ENCODE peak calls at places on chromosomes 11 and 22, in seven cellular contexts. N, X, E, Z, L, T and O are unnamed samples.

GRCh38 chr11:50423208-50423607 is 390.5 kb downstream of the OR4C45 start:
- DNase-seq in N (no peak), X (no peak), E (no peak), Z (no peak), L (no peak), T (no peak), O (no peak)

GRCh38 chr11:36253238-36253637 is 36.0 kb downstream of the COMMD9 start:
- DNase-seq in N (no peak), X (no peak), E (no peak), Z (no peak), L (no peak), T (no peak), O (no peak)

GRCh38 chr22:38267086-38267485 is 5.7 kb downstream of the TMEM184B start:
- DNase-seq in N (no peak), X (no peak), E (no peak), Z (no peak), L (no peak), T (peak), O (no peak)

GRCh38 chr11:2194877-2195755 is 23.5 kb upstream of the TH start:
- DNase-seq in N (no peak), X (peak), E (no peak), Z (no peak), L (no peak), T (peak), O (peak)

GRCh38 chr11:27317751-27318150 is 45.3 kb downstream of the CCDC34 start:
- DNase-seq in N (no peak), X (no peak), E (no peak), Z (no peak), L (peak), T (peak), O (no peak)

GRCh38 chr11:115279831-115280761 is 224.1 kb downstream of the CADM1 start:
- DNase-seq in N (no peak), X (no peak), E (no peak), Z (no peak), L (no peak), T (peak), O (no peak)

GRCh38 chr11:1228921-1229451 is 6.1 kb downstream of the MUC5B start:
- DNase-seq in N (no peak), X (peak), E (peak), Z (no peak), L (no peak), T (no peak), O (no peak)

GRCh38 chr11:96229354-96229973 is 113.5 kb downstream of the MAML2 start:
- DNase-seq in N (no peak), X (no peak), E (no peak), Z (no peak), L (no peak), T (no peak), O (no peak)

GRCh38 chr11:123235117-123235686 is 40.2 kb upstream of the CLMP start:
- DNase-seq in N (peak), X (peak), E (no peak), Z (no peak), L (peak), T (no peak), O (no peak)
- TF ChIP-seq CTCF in N (peak), X (peak), E (peak), Z (peak), L (peak), T (peak), O (peak)

GRCh38 chr22:28883917-28884753 is 763 bp downstream of the ZNRF3 start:
- DNase-seq in N (peak), X (peak), E (peak), Z (no peak), L (peak), T (peak), O (peak)
- TF ChIP-seq CTCF in N (no peak), X (no peak), E (peak), Z (no peak), L (peak), T (peak), O (peak)

GRCh38 chr11:65652511-65653228 is 10.0 kb downstream of the RELA start:
- DNase-seq in N (peak), X (peak), E (peak), Z (peak), L (peak), T (peak), O (peak)
- TF ChIP-seq CTCF in N (no peak), X (no peak), E (no peak), Z (no peak), L (no peak), T (no peak), O (no peak)

DNA sequence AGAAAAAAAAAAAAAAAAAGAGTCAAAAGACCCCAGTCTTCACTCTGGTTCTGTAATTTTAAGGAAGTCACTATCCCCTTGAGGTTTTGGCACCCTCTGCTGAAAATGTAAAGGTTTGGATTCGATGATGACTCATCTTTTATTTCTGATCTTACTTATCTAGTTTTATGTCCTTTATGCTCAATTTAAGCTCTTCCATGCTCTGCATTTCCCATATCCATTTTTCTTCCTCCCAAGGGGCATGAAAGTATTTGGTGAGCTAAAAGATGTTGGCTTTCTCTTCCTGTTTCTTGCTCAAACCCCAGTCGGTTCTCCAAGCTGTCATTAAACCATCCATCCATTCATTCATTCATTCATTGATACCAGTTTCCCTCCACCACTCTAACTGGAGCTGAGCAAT is 61.0 kb upstream of the CDON start:
- DNase-seq in N (no peak), X (no peak), E (no peak), Z (no peak), L (no peak), T (no peak), O (no peak)
- TF ChIP-seq CTCF in N (no peak), X (no peak), E (no peak), Z (no peak), L (no peak), T (no peak), O (no peak)

DNA sequence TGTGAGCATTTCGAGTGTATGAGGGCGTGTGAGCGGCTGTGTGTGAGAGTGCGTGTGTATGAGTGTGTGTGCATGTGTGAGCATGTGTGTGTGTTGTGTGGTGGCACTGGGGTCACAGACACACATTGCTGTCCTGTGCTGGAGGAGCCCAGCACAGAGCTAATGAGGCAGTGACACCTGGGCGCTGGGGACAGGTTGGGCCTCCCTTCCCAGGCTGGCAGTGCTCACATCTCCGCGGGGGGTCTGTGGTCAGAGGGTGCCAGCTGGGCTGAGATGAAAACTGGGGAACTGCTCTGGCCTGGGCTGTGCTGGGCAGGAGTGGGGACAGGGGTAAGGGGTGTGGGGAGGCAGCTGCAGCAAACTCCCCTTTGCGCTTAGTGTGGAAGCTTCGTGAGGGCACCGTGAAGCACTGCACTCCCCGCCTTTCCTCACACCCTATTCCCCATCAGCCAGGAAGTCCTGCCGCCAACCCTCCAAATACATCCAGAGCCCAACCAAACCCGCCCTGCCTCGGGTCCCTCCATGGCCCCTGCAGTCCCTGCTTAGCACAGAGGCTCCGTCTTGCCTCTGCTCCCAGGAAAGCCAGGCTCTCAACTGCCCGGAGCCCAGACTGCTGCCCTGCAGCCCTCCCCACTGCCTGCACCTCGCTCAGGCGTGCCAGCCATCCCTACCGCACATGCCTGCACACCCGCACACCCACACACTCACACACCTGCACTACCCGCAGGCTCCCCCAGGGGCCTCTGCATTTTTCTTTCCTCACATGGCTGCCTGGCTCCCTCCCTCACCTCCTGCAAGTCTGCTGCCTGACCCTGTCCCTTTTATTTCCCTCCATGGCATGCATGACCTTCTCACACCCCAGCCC is 62.0 kb upstream of the THY1 start:
- DNase-seq in N (peak), X (no peak), E (peak), Z (no peak), L (no peak), T (no peak), O (no peak)
- TF ChIP-seq CTCF in N (no peak), X (no peak), E (no peak), Z (no peak), L (no peak), T (peak), O (peak)